ENCODE peak calls at places on chromosomes 11 and 22, in five cellular contexts. G is fibroblast of the aortic adventitia, R is epithelial cell of esophagus, H is BE2C, C is OCI-LY7. L is an unnamed sample.

GRCh38 chr11:74284466-74284865 is 27.0 kb downstream of the P4HA3 start:
- DNase-seq in G (no peak), R (no peak), H (no peak), C (no peak), L (no peak)

GRCh38 chr11:32422545-32422944 is 12.8 kb downstream of the WT1 start:
- DNase-seq in G (no peak), R (no peak), H (no peak), C (no peak), L (no peak)

GRCh38 chr11:115606223-115607220 is 102.3 kb upstream of the CADM1 start:
- DNase-seq in G (no peak), R (no peak), H (peak; percentile 87), C (no peak), L (peak; percentile 43)

GRCh38 chr11:19398772-19399542 is 158.2 kb upstream of the E2F8 start:
- DNase-seq in G (peak; percentile 74), R (no peak), H (no peak), C (no peak), L (peak; percentile 72)

GRCh38 chr22:30169002-30169401 is 77.6 kb downstream of the LIF start:
- DNase-seq in G (no peak), R (no peak), H (no peak), C (no peak), L (no peak)

GRCh38 chr11:125745979-125746378 is at the start of gene PATE1:
- DNase-seq in G (no peak), R (no peak), H (no peak), C (no peak), L (no peak)

GRCh38 chr11:47941907-47942558 is 38.3 kb upstream of the PTPRJ start:
- DNase-seq in G (no peak), R (no peak), H (no peak), C (no peak), L (no peak)

GRCh38 chr11:44033411-44033850 is 14.3 kb upstream of the ACCSL start:
- DNase-seq in G (no peak), R (no peak), H (no peak), C (no peak), L (no peak)

GRCh38 chr22:24444251-24444650 is 16.9 kb downstream of the ADORA2A start:
- DNase-seq in G (no peak), R (no peak), H (no peak), C (no peak), L (no peak)

GRCh38 chr11:1217151-1217550 is 5.7 kb upstream of the MUC5B start:
- DNase-seq in G (no peak), R (no peak), H (no peak), C (no peak), L (no peak)

GRCh38 chr22:28064941-28065340 is 145.9 kb upstream of the PITPNB start:
- DNase-seq in G (peak; percentile 16), R (no peak), H (no peak), C (no peak), L (no peak)

GRCh38 chr11:68261006-68261405 is 10.8 kb downstream of the C11orf24 start:
- DNase-seq in G (no peak), R (no peak), H (no peak), C (no peak), L (no peak)

GRCh38 chr11:1933416-1934325 is 13.5 kb upstream of the MRPL23 start:
- DNase-seq in G (no peak), R (no peak), H (no peak), C (no peak), L (no peak)

GRCh38 chr22:46175631-46176030 is 25.3 kb downstream of the PPARA start:
- DNase-seq in G (peak; percentile 28), R (peak; percentile 44), H (no peak), C (no peak), L (no peak)

GRCh38 chr11:31479073-31479472 is 30.3 kb downstream of the IMMP1L start:
- DNase-seq in G (no peak), R (no peak), H (no peak), C (no peak), L (no peak)

GRCh38 chr22:19910180-19910744 is 31.3 kb upstream of the COMT start:
- DNase-seq in G (no peak), R (no peak), H (no peak), C (no peak), L (no peak)

GRCh38 chr22:37287550-37287951 is 5.2 kb downstream of the CYTH4 start:
- DNase-seq in G (no peak), R (no peak), H (no peak), C (no peak), L (no peak)

GRCh38 chr22:50143096-50143495 is 27.4 kb upstream of the PANX2 start:
- DNase-seq in G (no peak), R (no peak), H (no peak), C (no peak), L (no peak)

GRCh38 chr11:11998091-11998781 is 10.2 kb downstream of the DKK3 start:
- DNase-seq in G (peak; percentile 86), R (peak; percentile 89), H (no peak), C (no peak), L (peak; percentile 92)

GRCh38 chr11:76678316-76678715 is 7.8 kb upstream of the LRRC32 start:
- DNase-seq in G (no peak), R (no peak), H (no peak), C (no peak), L (no peak)

GRCh38 chr22:35191412-35191811 is 65.9 kb upstream of the HMGXB4 start:
- DNase-seq in G (no peak), R (peak; percentile 16), H (no peak), C (no peak), L (peak; percentile 57)

GRCh38 chr11:22711880-22712279 is 45.5 kb downstream of the GAS2 start:
- DNase-seq in G (no peak), R (peak; percentile 68), H (peak; percentile 24), C (no peak), L (no peak)

GRCh38 chr11:111845256-111846028 is 25.9 kb downstream of the ALG9 start:
- DNase-seq in G (no peak), R (peak; percentile 30), H (no peak), C (no peak), L (no peak)

GRCh38 chr22:46047226-46047625 is 70.3 kb upstream of the WNT7B start:
- DNase-seq in G (no peak), R (no peak), H (peak; percentile 3), C (no peak), L (no peak)

GRCh38 chr22:23796461-23796860 is 9.7 kb downstream of the SMARCB1 start:
- DNase-seq in G (no peak), R (no peak), H (no peak), C (no peak), L (no peak)

GRCh38 chr11:61574611-61575010 is 6.3 kb downstream of the SYT7 start:
- DNase-seq in G (no peak), R (no peak), H (no peak), C (no peak), L (no peak)

GRCh38 chr11:59187587-59187986 is 15.7 kb downstream of the DTX4 start:
- DNase-seq in G (no peak), R (no peak), H (no peak), C (no peak), L (no peak)

GRCh38 chr11:22787055-22787454 is 42.5 kb downstream of the SVIP start:
- DNase-seq in G (no peak), R (no peak), H (no peak), C (no peak), L (no peak)

GRCh38 chr11:117076941-117077659 is 21.1 kb downstream of the SIK3 start:
- DNase-seq in G (no peak), R (no peak), H (no peak), C (peak; percentile 31), L (no peak)

GRCh38 chr11:9922806-9923205 is 258.9 kb downstream of the SWAP70 start:
- DNase-seq in G (no peak), R (peak; percentile 7), H (no peak), C (no peak), L (no peak)

GRCh38 chr22:40544758-40545157 is 91.8 kb downstream of the MRTFA start:
- DNase-seq in G (no peak), R (no peak), H (no peak), C (no peak), L (no peak)

GRCh38 chr11:57566564-57567209 is 785 bp downstream of the UBE2L6 start:
- DNase-seq in G (peak; percentile 5), R (no peak), H (no peak), C (no peak), L (no peak)

GRCh38 chr11:2272241-2272945 is 2.0 kb upstream of the ASCL2 start:
- DNase-seq in G (no peak), R (no peak), H (no peak), C (no peak), L (no peak)

GRCh38 chr11:134531331-134532135 is 119.5 kb upstream of the B3GAT1 start:
- DNase-seq in G (no peak), R (no peak), H (no peak), C (no peak), L (no peak)

GRCh38 chr11:6825333-6825744 is 20.1 kb upstream of the OR10A5 start:
- DNase-seq in G (no peak), R (peak; percentile 13), H (no peak), C (no peak), L (no peak)

GRCh38 chr22:17366329-17366728 is 2.9 kb upstream of the CECR2 start:
- DNase-seq in G (no peak), R (no peak), H (no peak), C (no peak), L (no peak)
- H3K4me3 ChIP-seq in G (no peak overlapping the region), R (no peak overlapping the region), H (no peak overlapping the region), C (no peak overlapping the region), L (no peak overlapping the region)

GRCh38 chr22:39309364-39309861 is 10.0 kb downstream of the RPL3 start:
- DNase-seq in G (no peak), R (peak; percentile 74), H (no peak), C (peak; percentile 38), L (no peak)
- TF ChIP-seq CTCF in G (peak; percentile 15), R (peak; percentile 65), H (peak; percentile 11), C (peak; percentile 56), L (peak; percentile 20)

GRCh38 chr11:102469196-102469821 is 16.7 kb upstream of the TMEM123 start:
- DNase-seq in G (peak; percentile 53), R (no peak), H (no peak), C (no peak), L (peak; percentile 76)

GRCh38 chr11:102468636-102469195 is 16.2 kb upstream of the TMEM123 start:
- DNase-seq in G (no peak), R (no peak), H (no peak), C (no peak), L (no peak)

GRCh38 chr11:102471474-102471873 is 18.9 kb upstream of the TMEM123 start:
- DNase-seq in G (no peak), R (no peak), H (no peak), C (no peak), L (no peak)

GRCh38 chr11:102472127-102472526 is 19.6 kb upstream of the TMEM123 start:
- DNase-seq in G (no peak), R (no peak), H (no peak), C (no peak), L (no peak)

DNA sequence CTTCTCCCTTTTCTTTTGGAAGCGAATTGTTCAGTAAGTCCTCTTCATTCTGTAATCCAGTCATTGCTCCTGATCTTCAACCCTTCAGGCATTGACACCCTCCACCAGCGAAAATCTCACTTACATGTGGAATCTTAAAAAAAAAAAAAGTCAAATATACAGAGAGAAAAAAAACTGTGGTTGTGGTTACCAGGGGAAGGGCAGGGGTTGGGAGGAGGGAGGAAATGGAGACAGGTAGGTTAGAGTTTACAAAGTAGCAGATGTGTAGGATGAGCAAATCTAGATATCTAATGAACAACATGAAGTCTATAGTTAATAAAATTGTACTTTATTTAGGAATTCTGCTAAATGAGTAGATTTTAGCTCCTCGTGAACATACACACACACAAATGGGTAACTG is 17.7 kb upstream of the TMEM123 start:
- DNase-seq in G (no peak), R (no peak), H (no peak), C (no peak), L (no peak)
- H3K4me3 ChIP-seq in G (no peak overlapping the region), R (no peak overlapping the region), H (no peak overlapping the region), C (no peak overlapping the region), L (no peak overlapping the region)

GRCh38 chr11:8218840-8219239 is 44.8 kb downstream of the LMO1 start:
- DNase-seq in G (no peak), R (no peak), H (no peak), C (no peak), L (no peak)
- TF ChIP-seq CTCF in G (no peak), R (no peak), H (no peak), C (no peak), L (no peak)

L was measured in astrocyte of the spinal cord.